ENCODE peak calls at places on chromosome 6, in ten cellular contexts. One of them, this sample, is unnamed.

GRCh38 chr6:100353276-100354015 is 111.3 kb downstream of the SIM1 start:
- DNase-seq in stomach: no peak
- DNase-seq in HCT116: no peak
- DNase-seq in neural progenitor cell: no peak
- DNase-seq in RWPE1: no peak
- DNase-seq in astrocyte of the spinal cord: peak
- DNase-seq in K562: peak
- DNase-seq in GM10248: no peak
- DNase-seq in neural crest cell: no peak
- DNase-seq in MM.1S: no peak
- DNase-seq in this sample: peak

GRCh38 chr6:134787261-134787871 is 162.5 kb downstream of the ALDH8A1 start:
- DNase-seq in stomach: no peak
- DNase-seq in HCT116: peak
- DNase-seq in neural progenitor cell: no peak
- DNase-seq in RWPE1: peak
- DNase-seq in astrocyte of the spinal cord: peak
- DNase-seq in K562: no peak
- DNase-seq in GM10248: no peak
- DNase-seq in neural crest cell: no peak
- DNase-seq in MM.1S: no peak
- DNase-seq in this sample: peak

GRCh38 chr6:3798211-3798909 is 46.8 kb upstream of the PXDC1 start:
- DNase-seq in stomach: no peak
- DNase-seq in HCT116: no peak
- DNase-seq in neural progenitor cell: no peak
- DNase-seq in RWPE1: no peak
- DNase-seq in astrocyte of the spinal cord: no peak
- DNase-seq in K562: no peak
- DNase-seq in GM10248: no peak
- DNase-seq in neural crest cell: no peak
- DNase-seq in MM.1S: no peak
- DNase-seq in this sample: no peak

GRCh38 chr6:1496092-1496491 is 106.7 kb downstream of the FOXF2 start:
- DNase-seq in stomach: no peak
- DNase-seq in HCT116: no peak
- DNase-seq in neural progenitor cell: no peak
- DNase-seq in RWPE1: no peak
- DNase-seq in astrocyte of the spinal cord: no peak
- DNase-seq in K562: no peak
- DNase-seq in GM10248: no peak
- DNase-seq in neural crest cell: no peak
- DNase-seq in MM.1S: no peak
- DNase-seq in this sample: no peak

GRCh38 chr6:144268821-144269220 is 16.3 kb upstream of the UTRN start:
- DNase-seq in stomach: no peak
- DNase-seq in HCT116: no peak
- DNase-seq in neural progenitor cell: no peak
- DNase-seq in RWPE1: no peak
- DNase-seq in astrocyte of the spinal cord: no peak
- DNase-seq in K562: no peak
- DNase-seq in GM10248: no peak
- DNase-seq in neural crest cell: no peak
- DNase-seq in MM.1S: no peak
- DNase-seq in this sample: no peak

GRCh38 chr6:119105262-119105661 is 26.8 kb upstream of the FAM184A start:
- DNase-seq in stomach: no peak
- DNase-seq in HCT116: no peak
- DNase-seq in neural progenitor cell: no peak
- DNase-seq in RWPE1: no peak
- DNase-seq in astrocyte of the spinal cord: no peak
- DNase-seq in K562: no peak
- DNase-seq in GM10248: no peak
- DNase-seq in neural crest cell: no peak
- DNase-seq in MM.1S: no peak
- DNase-seq in this sample: no peak

GRCh38 chr6:154606457-154606856 is 96.0 kb upstream of the CNKSR3 start:
- DNase-seq in stomach: no peak
- DNase-seq in HCT116: no peak
- DNase-seq in neural progenitor cell: no peak
- DNase-seq in RWPE1: no peak
- DNase-seq in astrocyte of the spinal cord: no peak
- DNase-seq in K562: peak
- DNase-seq in GM10248: peak
- DNase-seq in neural crest cell: no peak
- DNase-seq in MM.1S: no peak
- DNase-seq in this sample: no peak

GRCh38 chr6:9699890-9700289 is 715.0 kb downstream of the TFAP2A start:
- DNase-seq in stomach: no peak
- DNase-seq in HCT116: no peak
- DNase-seq in neural progenitor cell: no peak
- DNase-seq in RWPE1: no peak
- DNase-seq in astrocyte of the spinal cord: no peak
- DNase-seq in K562: no peak
- DNase-seq in GM10248: no peak
- DNase-seq in neural crest cell: no peak
- DNase-seq in MM.1S: no peak
- DNase-seq in this sample: no peak

GRCh38 chr6:147768969-147769368 is 260.5 kb downstream of the SAMD5 start:
- DNase-seq in stomach: no peak
- DNase-seq in HCT116: no peak
- DNase-seq in neural progenitor cell: no peak
- DNase-seq in RWPE1: no peak
- DNase-seq in astrocyte of the spinal cord: no peak
- DNase-seq in K562: no peak
- DNase-seq in GM10248: no peak
- DNase-seq in neural crest cell: no peak
- DNase-seq in MM.1S: no peak
- DNase-seq in this sample: no peak

GRCh38 chr6:38567436-38567835 is 72.3 kb downstream of the BTBD9 start:
- DNase-seq in stomach: peak
- DNase-seq in HCT116: peak
- DNase-seq in neural progenitor cell: no peak
- DNase-seq in RWPE1: peak
- DNase-seq in astrocyte of the spinal cord: peak
- DNase-seq in K562: peak
- DNase-seq in GM10248: no peak
- DNase-seq in neural crest cell: no peak
- DNase-seq in MM.1S: no peak
- DNase-seq in this sample: peak

GRCh38 chr6:116866281-116866871 is 10.7 kb upstream of the RFX6 start:
- DNase-seq in stomach: no peak
- DNase-seq in HCT116: no peak
- DNase-seq in neural progenitor cell: no peak
- DNase-seq in RWPE1: no peak
- DNase-seq in astrocyte of the spinal cord: no peak
- DNase-seq in K562: peak
- DNase-seq in GM10248: no peak
- DNase-seq in neural crest cell: no peak
- DNase-seq in MM.1S: peak
- DNase-seq in this sample: no peak

GRCh38 chr6:154295733-154296132 is 60.9 kb downstream of the IPCEF1 start:
- DNase-seq in stomach: no peak
- DNase-seq in HCT116: no peak
- DNase-seq in neural progenitor cell: no peak
- DNase-seq in RWPE1: no peak
- DNase-seq in astrocyte of the spinal cord: no peak
- DNase-seq in K562: no peak
- DNase-seq in GM10248: no peak
- DNase-seq in neural crest cell: no peak
- DNase-seq in MM.1S: no peak
- DNase-seq in this sample: no peak

DNA sequence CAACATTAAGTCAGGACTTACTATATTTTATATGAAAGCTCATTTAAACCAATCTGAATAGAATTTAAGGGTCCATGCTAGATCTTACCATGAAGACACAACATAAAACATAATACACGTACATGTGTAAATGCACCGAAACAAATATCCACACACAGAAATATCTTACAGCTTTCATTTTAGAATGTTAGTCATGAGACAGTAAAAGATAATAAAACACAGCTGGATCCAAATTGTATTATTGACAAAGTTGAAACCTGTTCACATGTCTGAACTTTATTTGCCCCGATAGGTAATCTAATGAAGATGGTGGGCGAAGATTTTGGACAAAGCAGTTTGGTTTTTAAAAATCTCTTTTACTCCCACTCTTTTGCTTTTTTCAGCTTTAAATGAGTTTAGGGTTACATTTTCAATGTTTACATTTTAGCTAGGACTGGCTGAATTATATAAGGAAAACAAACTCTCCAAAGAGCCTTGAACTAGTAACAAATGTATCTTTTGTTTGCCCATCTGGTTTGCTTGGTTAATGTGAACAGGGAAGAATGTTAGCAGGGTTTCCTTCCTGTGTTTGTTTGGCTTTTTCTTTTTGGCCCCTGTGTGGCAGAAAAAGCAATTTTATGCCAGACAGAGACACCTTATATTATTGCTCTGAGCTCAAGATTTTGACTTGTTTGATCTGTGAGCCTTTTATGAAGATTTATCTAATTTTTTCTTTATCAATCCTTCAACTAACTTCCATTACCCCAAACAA is 5.1 kb upstream of the TMEM181 start:
- DNase-seq in stomach: no peak
- DNase-seq in HCT116: no peak
- DNase-seq in neural progenitor cell: no peak
- DNase-seq in RWPE1: no peak
- DNase-seq in astrocyte of the spinal cord: no peak
- DNase-seq in K562: no peak
- DNase-seq in GM10248: no peak
- DNase-seq in neural crest cell: no peak
- DNase-seq in MM.1S: no peak
- DNase-seq in this sample: no peak
- TF ChIP-seq CTCF in stomach: no peak
- TF ChIP-seq CTCF in HCT116: no peak
- TF ChIP-seq CTCF in neural progenitor cell: no peak
- TF ChIP-seq CTCF in RWPE1: no peak
- TF ChIP-seq CTCF in astrocyte of the spinal cord: no peak
- TF ChIP-seq CTCF in K562: no peak
- TF ChIP-seq CTCF in GM10248: no peak
- TF ChIP-seq CTCF in neural crest cell: no peak
- TF ChIP-seq CTCF in MM.1S: no peak
- TF ChIP-seq CTCF in this sample: no peak

GRCh38 chr6:53861543-53861942 is 66.7 kb downstream of the LRRC1 start:
- DNase-seq in stomach: no peak
- DNase-seq in HCT116: no peak
- DNase-seq in neural progenitor cell: no peak
- DNase-seq in RWPE1: peak
- DNase-seq in astrocyte of the spinal cord: no peak
- DNase-seq in K562: no peak
- DNase-seq in GM10248: no peak
- DNase-seq in neural crest cell: no peak
- DNase-seq in MM.1S: no peak
- DNase-seq in this sample: no peak

GRCh38 chr6:53860511-53860910 is 65.7 kb downstream of the LRRC1 start:
- DNase-seq in stomach: no peak
- DNase-seq in HCT116: no peak
- DNase-seq in neural progenitor cell: peak
- DNase-seq in RWPE1: no peak
- DNase-seq in astrocyte of the spinal cord: no peak
- DNase-seq in K562: no peak
- DNase-seq in GM10248: no peak
- DNase-seq in neural crest cell: no peak
- DNase-seq in MM.1S: no peak
- DNase-seq in this sample: no peak

GRCh38 chr6:53866231-53866630 is 71.4 kb downstream of the LRRC1 start:
- DNase-seq in stomach: no peak
- DNase-seq in HCT116: no peak
- DNase-seq in neural progenitor cell: no peak
- DNase-seq in RWPE1: no peak
- DNase-seq in astrocyte of the spinal cord: peak
- DNase-seq in K562: no peak
- DNase-seq in GM10248: no peak
- DNase-seq in neural crest cell: no peak
- DNase-seq in MM.1S: no peak
- DNase-seq in this sample: no peak

GRCh38 chr6:53858913-53859312 is 64.1 kb downstream of the LRRC1 start:
- DNase-seq in stomach: no peak
- DNase-seq in HCT116: no peak
- DNase-seq in neural progenitor cell: no peak
- DNase-seq in RWPE1: no peak
- DNase-seq in astrocyte of the spinal cord: no peak
- DNase-seq in K562: no peak
- DNase-seq in GM10248: no peak
- DNase-seq in neural crest cell: no peak
- DNase-seq in MM.1S: no peak
- DNase-seq in this sample: no peak

GRCh38 chr6:53862517-53863457 is 68.0 kb downstream of the LRRC1 start:
- DNase-seq in stomach: no peak
- DNase-seq in HCT116: no peak
- DNase-seq in neural progenitor cell: no peak
- DNase-seq in RWPE1: no peak
- DNase-seq in astrocyte of the spinal cord: peak
- DNase-seq in K562: no peak
- DNase-seq in GM10248: no peak
- DNase-seq in neural crest cell: no peak
- DNase-seq in MM.1S: no peak
- DNase-seq in this sample: peak
- TF ChIP-seq CTCF in stomach: no peak
- TF ChIP-seq CTCF in HCT116: no peak
- TF ChIP-seq CTCF in neural progenitor cell: no peak
- TF ChIP-seq CTCF in RWPE1: no peak
- TF ChIP-seq CTCF in astrocyte of the spinal cord: no peak
- TF ChIP-seq CTCF in K562: no peak
- TF ChIP-seq CTCF in GM10248: no peak
- TF ChIP-seq CTCF in neural crest cell: no peak
- TF ChIP-seq CTCF in MM.1S: no peak
- TF ChIP-seq CTCF in this sample: no peak

DNA sequence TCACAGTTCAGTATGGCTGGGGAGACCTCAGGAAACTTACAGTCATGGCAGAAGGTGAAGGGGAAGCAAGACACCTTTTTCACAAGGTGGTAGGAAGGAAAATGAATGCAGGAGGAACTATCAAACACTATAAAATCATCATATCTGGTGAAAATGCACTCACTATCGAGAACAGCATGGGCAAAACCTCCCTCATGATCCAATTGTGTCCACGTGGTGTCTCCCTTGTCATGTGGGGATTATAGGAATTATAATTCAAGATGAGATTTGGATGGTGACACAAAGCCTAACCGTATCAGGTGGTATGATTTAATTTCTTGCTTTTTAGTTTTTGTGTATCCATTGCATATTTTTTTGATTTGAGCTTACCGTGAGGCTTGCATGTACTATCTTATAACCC is 133.2 kb upstream of the SYNCRIP start:
- DNase-seq in stomach: no peak
- DNase-seq in HCT116: no peak
- DNase-seq in neural progenitor cell: no peak
- DNase-seq in RWPE1: no peak
- DNase-seq in astrocyte of the spinal cord: no peak
- DNase-seq in K562: no peak
- DNase-seq in GM10248: no peak
- DNase-seq in neural crest cell: no peak
- DNase-seq in MM.1S: no peak
- DNase-seq in this sample: no peak
- TF ChIP-seq CTCF in stomach: no peak
- TF ChIP-seq CTCF in HCT116: no peak
- TF ChIP-seq CTCF in neural progenitor cell: no peak
- TF ChIP-seq CTCF in RWPE1: no peak
- TF ChIP-seq CTCF in astrocyte of the spinal cord: no peak
- TF ChIP-seq CTCF in K562: no peak
- TF ChIP-seq CTCF in GM10248: no peak
- TF ChIP-seq CTCF in neural crest cell: no peak
- TF ChIP-seq CTCF in MM.1S: no peak
- TF ChIP-seq CTCF in this sample: no peak

GRCh38 chr6:167968091-167968490 is 29.4 kb upstream of the KIF25 start:
- DNase-seq in stomach: no peak
- DNase-seq in HCT116: peak
- DNase-seq in neural progenitor cell: peak
- DNase-seq in RWPE1: no peak
- DNase-seq in astrocyte of the spinal cord: no peak
- DNase-seq in K562: peak
- DNase-seq in GM10248: no peak
- DNase-seq in neural crest cell: peak
- DNase-seq in MM.1S: no peak
- DNase-seq in this sample: no peak
- TF ChIP-seq CTCF in stomach: no peak
- TF ChIP-seq CTCF in HCT116: peak
- TF ChIP-seq CTCF in neural progenitor cell: peak
- TF ChIP-seq CTCF in RWPE1: peak
- TF ChIP-seq CTCF in astrocyte of the spinal cord: peak
- TF ChIP-seq CTCF in K562: peak
- TF ChIP-seq CTCF in GM10248: no peak
- TF ChIP-seq CTCF in neural crest cell: peak
- TF ChIP-seq CTCF in MM.1S: no peak
- TF ChIP-seq CTCF in this sample: peak